ENCODE peak calls at places on chromosomes 12 and 14, in four cellular contexts. A is MM.1S, F is left ventricle myocardium inferior, S is HCT116. W is an unnamed sample. For H3K4me1, the result is how much of the 10 kb centered on the place peaks cover.

GRCh38 chr12:116784238-116784612 is 46.1 kb downstream of the RNFT2 start:
- DNase-seq in S (peak), A (no peak), F (no peak), W (no peak)

GRCh38 chr12:94545937-94546771 is 86.5 kb upstream of the CEP83 start:
- DNase-seq in F (no peak), A (peak), S (peak), W (peak)

GRCh38 chr12:126952106-126953007 is 1314.6 kb upstream of the TMEM132C start:
- DNase-seq in A (no peak), S (no peak), F (no peak), W (no peak)

GRCh38 chr14:26841920-26842741 is 244.3 kb upstream of the NOVA1 start:
- DNase-seq in S (no peak), A (no peak), F (no peak), W (peak)

GRCh38 chr12:1618489-1618888 is 10.5 kb upstream of the WNT5B start:
- DNase-seq in A (no peak), F (no peak), S (no peak), W (no peak)

GRCh38 chr14:48398675-48399282 is 723.4 kb upstream of the MDGA2 start:
- DNase-seq in S (peak), F (no peak), A (peak), W (peak)

GRCh38 chr14:75432406-75432805 is 4.6 kb downstream of the JDP2 start:
- DNase-seq in A (no peak), F (no peak), S (no peak), W (no peak)

GRCh38 chr12:98354520-98354919 is 160.9 kb upstream of the TMPO start:
- DNase-seq in A (no peak), F (no peak), S (no peak), W (peak)

GRCh38 chr12:93722757-93723567 is 45.8 kb downstream of the CRADD start:
- DNase-seq in S (no peak), A (no peak), F (no peak), W (no peak)

GRCh38 chr14:81344461-81345160 is 55.5 kb downstream of the STON2 start:
- DNase-seq in F (no peak), S (no peak), A (no peak), W (no peak)

GRCh38 chr12:14774074-14774943 is 29.0 kb downstream of the WBP11 start:
- DNase-seq in S (peak), F (peak), A (peak), W (peak)

GRCh38 chr12:120115692-120116442 is 686 bp downstream of the RAB35 start:
- DNase-seq in S (peak), F (peak), A (no peak), W (no peak)

GRCh38 chr14:69547701-69548348 is 26.8 kb downstream of the CCDC177 start:
- DNase-seq in S (no peak), A (no peak), F (no peak), W (no peak)

GRCh38 chr12:22494319-22494718 is 50.0 kb downstream of the C2CD5 start:
- DNase-seq in A (no peak), F (no peak), S (no peak), W (no peak)

GRCh38 chr12:75971253-75971652 is 60.3 kb downstream of the PHLDA1 start:
- DNase-seq in S (no peak), A (no peak), F (no peak), W (no peak)

GRCh38 chr14:85752179-85752578 is 222.2 kb downstream of the FLRT2 start:
- DNase-seq in S (no peak), F (no peak), A (no peak), W (no peak)

GRCh38 chr12:107511292-107511691 is 174.3 kb upstream of the PWP1 start:
- DNase-seq in A (no peak), F (no peak), S (no peak), W (no peak)

GRCh38 chr12:78938341-78939084 is 73.9 kb downstream of the SYT1 start:
- DNase-seq in F (no peak), A (no peak), S (no peak), W (no peak)

DNA sequence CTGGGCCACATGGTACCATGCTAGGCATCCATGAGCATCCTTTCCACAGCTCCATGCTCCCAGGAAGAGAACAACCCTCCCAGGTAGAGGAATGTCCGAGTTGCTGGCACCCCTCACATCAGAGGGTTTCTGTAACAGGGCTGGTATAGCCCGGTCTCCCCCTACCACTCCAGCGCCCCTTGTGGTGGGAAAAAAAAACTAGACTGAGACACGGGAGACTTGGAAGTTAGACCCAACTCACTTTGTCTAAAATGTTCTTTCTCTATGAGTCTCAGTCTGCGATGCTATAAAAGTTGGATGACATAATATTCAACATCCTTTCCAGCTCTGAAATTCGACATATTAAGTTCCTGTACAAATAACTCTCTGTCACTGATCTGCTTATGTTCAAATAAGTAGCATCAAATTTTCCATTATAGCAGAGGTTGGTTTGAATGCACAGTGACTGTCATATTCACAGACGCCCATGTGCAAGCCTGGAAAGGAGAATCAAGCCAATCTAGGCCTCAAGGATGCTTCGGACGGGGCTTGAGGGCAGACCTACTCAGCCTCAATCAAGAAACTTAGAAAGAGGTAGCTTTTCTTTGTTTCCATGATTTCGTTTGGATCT is 25.7 kb upstream of the TC2N start:
- DNase-seq in F (no peak), S (peak), A (no peak), W (no peak)
- H3K4me1 ChIP-seq in F (under half), S (under half), A (under half), W (under half)

DNA sequence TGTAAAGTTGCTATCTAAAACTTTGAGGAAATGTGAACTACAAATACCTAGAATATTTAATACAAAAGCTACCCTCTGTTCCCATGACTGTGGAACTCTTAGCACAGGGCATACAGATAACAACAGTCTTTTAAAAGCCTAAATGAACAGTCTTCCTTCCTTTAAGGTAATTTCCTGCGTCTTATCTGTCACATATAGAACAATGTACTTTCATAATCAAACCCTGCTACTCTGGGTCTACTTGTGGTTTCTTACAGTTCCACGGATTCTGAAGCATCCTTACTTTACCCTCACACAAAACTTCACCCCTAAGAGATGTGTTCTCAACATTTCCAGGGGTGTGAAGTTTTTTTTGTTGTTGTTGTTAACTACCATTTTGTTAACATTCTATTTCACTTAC is 5.1 kb downstream of the PKP2 start:
- DNase-seq in S (no peak), F (no peak), A (no peak), W (no peak)
- H3K27ac ChIP-seq in S (peak), F (peak), A (peak), W (peak)

DNA sequence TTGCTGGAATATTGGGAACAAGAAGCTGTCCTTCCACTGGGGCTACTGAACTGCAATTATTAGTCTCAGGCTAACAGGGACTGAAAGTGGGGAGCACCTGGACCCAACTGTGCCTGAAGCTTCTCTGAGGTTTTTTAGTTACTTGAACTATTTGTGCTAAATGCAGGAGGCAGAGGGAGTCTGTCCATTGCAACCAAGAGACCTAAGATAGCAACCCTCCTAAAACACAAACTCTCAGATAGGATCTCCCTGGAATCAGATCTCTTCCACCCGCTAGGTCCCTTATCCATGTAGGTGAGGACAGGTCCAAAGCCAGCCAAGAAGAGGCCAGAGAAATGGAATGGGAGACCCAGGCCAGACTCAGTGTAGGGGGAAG is 58.1 kb downstream of the NCOR2 start:
- DNase-seq in S (no peak), F (no peak), A (no peak), W (no peak)
- H3K4me1 ChIP-seq in S (half or more), F (half or more), A (under half), W (under half)

GRCh38 chr12:106115450-106115849 is 23.3 kb downstream of the NUAK1 start:
- DNase-seq in S (no peak), F (no peak), A (no peak), W (no peak)

GRCh38 chr12:106112094-106112822 is 26.5 kb downstream of the NUAK1 start:
- DNase-seq in S (no peak), F (no peak), A (no peak), W (peak)

GRCh38 chr12:106113042-106113441 is 25.7 kb downstream of the NUAK1 start:
- DNase-seq in F (no peak), S (peak), A (peak), W (peak)

GRCh38 chr12:106114084-106115068 is 24.4 kb downstream of the NUAK1 start:
- DNase-seq in A (peak), S (no peak), F (no peak), W (peak)

DNA sequence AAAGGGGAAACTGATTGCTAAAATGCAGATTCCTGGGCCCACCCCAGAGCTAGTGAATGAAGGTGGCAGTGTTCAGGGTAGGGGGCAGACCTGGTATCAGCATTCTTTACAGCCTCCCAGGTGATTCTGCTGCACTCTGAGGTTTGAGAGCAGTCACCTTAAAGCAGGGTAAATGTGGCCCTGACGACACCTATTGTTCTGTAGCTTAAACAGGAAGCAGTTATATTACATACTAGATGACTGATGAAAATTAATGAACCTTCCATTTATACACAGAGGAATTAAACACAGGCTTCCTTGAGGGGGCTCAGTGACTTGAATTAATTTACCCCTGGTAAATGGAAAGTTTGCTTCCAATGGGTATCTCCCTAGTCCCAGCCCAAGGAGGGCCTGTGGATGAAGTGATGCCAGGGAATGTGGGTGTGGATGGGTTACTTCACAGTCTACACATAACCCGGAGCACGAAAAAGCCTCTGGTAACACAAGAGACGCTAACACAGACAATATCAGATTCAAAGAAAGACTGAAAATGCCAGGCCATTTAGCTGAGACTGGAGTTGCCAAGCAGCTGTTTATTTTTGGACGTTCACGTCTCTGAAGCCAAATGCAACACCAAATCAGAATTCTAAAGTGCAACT is 25.2 kb downstream of the NUAK1 start:
- DNase-seq in F (no peak), A (peak), S (no peak), W (no peak)
- H3K27ac ChIP-seq in F (peak), A (peak), S (no peak), W (peak)

GRCh38 chr12:104505095-104505819 is 48.5 kb downstream of the CHST11 start:
- DNase-seq in A (no peak), S (no peak), F (no peak), W (no peak)
- H3K4me1 ChIP-seq in A (under half), S (under half), F (under half), W (under half)

DNA sequence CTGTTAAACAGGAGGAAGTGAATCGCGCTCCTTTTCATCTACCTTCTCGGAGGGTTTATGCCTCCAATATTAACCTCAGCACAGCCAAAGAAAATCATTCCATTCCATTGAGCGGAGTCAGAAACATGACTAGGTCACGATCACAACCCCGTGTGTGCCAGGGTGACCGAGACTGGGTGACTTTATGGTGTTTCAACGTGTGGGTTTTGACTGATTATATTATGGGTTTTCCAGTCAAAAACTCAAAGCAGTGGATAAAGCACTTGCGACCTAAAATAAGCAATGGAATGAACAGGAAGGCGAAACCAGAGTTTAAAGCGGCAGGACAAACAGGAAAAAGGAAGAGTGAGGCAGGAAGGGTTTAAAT is 1.4 kb upstream of the HSPA2 start:
- DNase-seq in S (no peak), F (no peak), A (no peak), W (peak)
- H3K27ac ChIP-seq in S (peak), F (peak), A (no peak), W (peak)

GRCh38 chr14:104169005-104169764 is 30.8 kb downstream of the KIF26A start:
- DNase-seq in S (no peak), F (no peak), A (no peak), W (no peak)
- H3K4me1 ChIP-seq in S (under half), F (half or more), A (under half), W (under half)

GRCh38 chr12:47039079-47039478 is 40.3 kb upstream of the PCED1B start:
- DNase-seq in A (no peak), S (no peak), F (no peak), W (no peak)
- H3K27ac ChIP-seq in A (no peak), S (no peak), F (no peak), W (no peak)

GRCh38 chr14:98114122-98114895 is 1157.7 kb downstream of the BCL11B start:
- DNase-seq in F (no peak), S (no peak), A (no peak), W (peak)

GRCh38 chr14:98112211-98112780 is 1159.7 kb downstream of the BCL11B start:
- DNase-seq in A (no peak), F (no peak), S (no peak), W (no peak)
- H3K4me1 ChIP-seq in A (under half), F (under half), S (under half), W (under half)